ENCODE peak calls at places on chromosome 3, in six cellular contexts. X is foreskin keratinocyte; L is ELR; I is NCI-H1092 treated with DMSO at 0.1 percent for 48 hours; N is stimulated activated CD8-positive, alpha-beta memory T cell treated with anti-CD3 and anti-CD28 coated beads, Interleukin-15, amount 100 ng/mL, for 48 hours; F is Calu3. B is an unnamed sample.

GRCh38 chr3:8780279-8780678 is 10.9 kb upstream of the OXTR start:
- DNase-seq in X (no peak), L (no peak), I (no peak), N (no peak), F (no peak), B (no peak)

GRCh38 chr3:67647390-67647878 is 7.0 kb downstream of the SUCLG2 start:
- DNase-seq in X (peak), L (peak), I (no peak), N (no peak), F (peak), B (peak)

GRCh38 chr3:5304789-5305680 is 117.5 kb downstream of the EDEM1 start:
- DNase-seq in X (no peak), L (peak), I (peak), N (peak), F (peak), B (no peak)

GRCh38 chr3:148101061-148101460 is 596.6 kb upstream of the AGTR1 start:
- DNase-seq in X (no peak), L (peak), I (no peak), N (no peak), F (no peak), B (no peak)

GRCh38 chr3:119529883-119530282 is 29.5 kb downstream of the CD80 start:
- DNase-seq in X (peak), L (no peak), I (no peak), N (no peak), F (no peak), B (peak)

GRCh38 chr3:177283983-177284382 is 86.7 kb upstream of the TBL1XR1 start:
- DNase-seq in X (no peak), L (no peak), I (no peak), N (no peak), F (no peak), B (no peak)

GRCh38 chr3:85740561-85740960 is 781.8 kb downstream of the CADM2 start:
- DNase-seq in X (no peak), L (no peak), I (no peak), N (no peak), F (no peak), B (no peak)

GRCh38 chr3:66593978-66594377 is 93.2 kb upstream of the LRIG1 start:
- DNase-seq in X (peak), L (peak), I (no peak), N (no peak), F (no peak), B (peak)

GRCh38 chr3:146968204-146968651 is 363.1 kb upstream of the PLSCR5 start:
- DNase-seq in X (peak), L (peak), I (no peak), N (no peak), F (no peak), B (peak)

GRCh38 chr3:166554006-166554405 is 716.8 kb upstream of the BCHE start:
- DNase-seq in X (no peak), L (no peak), I (no peak), N (no peak), F (no peak), B (no peak)

GRCh38 chr3:31043184-31043819 is 148.8 kb upstream of the GADL1 start:
- DNase-seq in X (peak), L (peak), I (no peak), N (no peak), F (no peak), B (peak)

GRCh38 chr3:196988241-196989029 is 19.8 kb upstream of the PIGZ start:
- DNase-seq in X (no peak), L (no peak), I (no peak), N (no peak), F (peak), B (no peak)

GRCh38 chr3:111324142-111324541 is 217.9 kb upstream of the CD96 start:
- DNase-seq in X (no peak), L (no peak), I (no peak), N (no peak), F (no peak), B (no peak)

GRCh38 chr3:184716652-184717607 is 5.1 kb upstream of the MAGEF1 start:
- DNase-seq in X (no peak), L (peak), I (peak), N (no peak), F (no peak), B (no peak)

GRCh38 chr3:57166660-57167059 is 1.5 kb upstream of the IL17RD start:
- DNase-seq in X (no peak), L (no peak), I (no peak), N (no peak), F (no peak), B (no peak)

GRCh38 chr3:127637971-127638370 is 9.0 kb downstream of the PODXL2 start:
- DNase-seq in X (no peak), L (no peak), I (no peak), N (no peak), F (no peak), B (no peak)

GRCh38 chr3:190432216-190432615 is 17.5 kb downstream of the TMEM207 start:
- DNase-seq in X (peak), L (peak), I (no peak), N (no peak), F (no peak), B (no peak)

GRCh38 chr3:184549793-184550585 is 11.6 kb upstream of the EPHB3 start:
- DNase-seq in X (no peak), L (no peak), I (no peak), N (no peak), F (no peak), B (no peak)

GRCh38 chr3:182508896-182509295 is 284.4 kb upstream of the ATP11B start:
- DNase-seq in X (no peak), L (no peak), I (peak), N (no peak), F (no peak), B (no peak)

GRCh38 chr3:45841380-45841700 is 579 bp downstream of the LZTFL1 start:
- DNase-seq in X (no peak), L (peak), I (no peak), N (no peak), F (peak), B (no peak)

GRCh38 chr3:18010001-18010400 is 267.6 kb upstream of the TBC1D5 start:
- DNase-seq in X (no peak), L (no peak), I (no peak), N (no peak), F (no peak), B (no peak)

GRCh38 chr3:39130693-39131265 is 22.6 kb downstream of the CSRNP1 start:
- DNase-seq in X (no peak), L (no peak), I (no peak), N (no peak), F (no peak), B (no peak)

GRCh38 chr3:159432721-159433300 is 555.8 kb upstream of the IL12A start:
- DNase-seq in X (no peak), L (peak), I (no peak), N (no peak), F (no peak), B (no peak)

GRCh38 chr3:27641888-27642601 is 80.1 kb downstream of the EOMES start:
- DNase-seq in X (no peak), L (no peak), I (no peak), N (no peak), F (no peak), B (no peak)

GRCh38 chr3:43997788-43998373 is 243.8 kb upstream of the TOPAZ1 start:
- DNase-seq in X (no peak), L (peak), I (no peak), N (no peak), F (no peak), B (no peak)

GRCh38 chr3:188385295-188385694 is 231.3 kb downstream of the LPP start:
- DNase-seq in X (no peak), L (no peak), I (no peak), N (no peak), F (no peak), B (peak)

GRCh38 chr3:49466047-49466446 is 4.0 kb upstream of the DAG1 start:
- DNase-seq in X (no peak), L (no peak), I (no peak), N (no peak), F (no peak), B (no peak)

GRCh38 chr3:118228151-118228550 is 806.5 kb downstream of the IGSF11 start:
- DNase-seq in X (peak), L (no peak), I (no peak), N (no peak), F (no peak), B (no peak)

GRCh38 chr3:9732080-9732752 is 681 bp downstream of the BRPF1 start:
- DNase-seq in X (no peak), L (peak), I (no peak), N (no peak), F (peak), B (no peak)